ENCODE peak calls at places on chromosomes 13 and 19, in ten cellular contexts. M, R, N, K, Y, T, V, U, B and L are unnamed samples.

GRCh38 chr13:110689711-110690110 is 16.2 kb downstream of the CARS2 start:
- DNase-seq in R (no peak), B (no peak), V (no peak), U (no peak), M (no peak), K (no peak), T (no peak), Y (no peak), N (no peak), L (no peak)

GRCh38 chr19:518292-519231 is 11.3 kb downstream of the TPGS1 start:
- DNase-seq in R (no peak), B (peak), T (no peak), N (no peak), V (peak), M (no peak), U (no peak), Y (peak), K (peak), L (no peak)

GRCh38 chr13:109123971-109124370 is 494.6 kb downstream of the MYO16 start:
- DNase-seq in R (no peak), U (no peak), K (no peak), M (no peak), V (no peak), T (no peak), N (no peak), B (no peak), Y (no peak), L (no peak)

GRCh38 chr19:37969695-37970094 is 62.7 kb downstream of the SIPA1L3 start:
- DNase-seq in Y (no peak), T (no peak), U (no peak), V (no peak), N (no peak), R (no peak), M (no peak), B (no peak), K (no peak), L (no peak)

GRCh38 chr19:46391296-46392251 is 21.8 kb downstream of the CCDC8 start:
- DNase-seq in T (no peak), K (no peak), U (no peak), R (no peak), N (peak), Y (no peak), V (no peak), M (no peak), B (no peak), L (peak)

GRCh38 chr19:57712222-57712621 is 3.2 kb upstream of the ZNF154 start:
- DNase-seq in T (no peak), M (no peak), N (no peak), V (no peak), K (no peak), R (no peak), U (no peak), B (no peak), Y (no peak), L (no peak)

GRCh38 chr19:3137139-3137538 is 1.3 kb downstream of the GNA15 start:
- DNase-seq in Y (no peak), R (no peak), B (peak), T (no peak), N (no peak), M (no peak), V (no peak), K (no peak), U (no peak), L (peak)

GRCh38 chr13:113915012-113915763 is 51.3 kb upstream of the GAS6 start:
- DNase-seq in U (no peak), T (no peak), N (no peak), Y (no peak), K (no peak), B (no peak), R (peak), M (no peak), V (no peak), L (no peak)

GRCh38 chr13:106533101-106533939 is 2.1 kb downstream of the EFNB2 start:
- DNase-seq in R (peak), B (peak), T (peak), U (peak), K (peak), N (peak), M (no peak), V (peak), Y (peak), L (peak)

GRCh38 chr19:12933287-12934072 is at the start of gene FARSA:
- DNase-seq in V (peak), M (peak), B (peak), N (peak), T (peak), R (peak), K (peak), U (peak), Y (peak), L (peak)

GRCh38 chr19:50510121-50510670 is 795 bp downstream of the JOSD2 start:
- DNase-seq in B (peak), K (no peak), V (no peak), U (peak), M (no peak), Y (no peak), R (no peak), N (peak), T (no peak), L (peak)

GRCh38 chr19:7534531-7534980 is 961 bp upstream of the PNPLA6 start:
- DNase-seq in U (peak), M (no peak), K (peak), T (peak), N (peak), R (no peak), Y (peak), B (peak), V (peak), L (peak)

GRCh38 chr13:25034173-25034572 is 61.8 kb upstream of the PABPC3 start:
- DNase-seq in T (no peak), B (no peak), Y (no peak), M (no peak), N (no peak), V (no peak), R (no peak), U (no peak), K (no peak), L (no peak)

GRCh38 chr13:106302843-106303242 is 232.6 kb downstream of the EFNB2 start:
- DNase-seq in K (no peak), V (no peak), T (no peak), B (no peak), R (no peak), Y (no peak), U (no peak), N (no peak), M (no peak), L (no peak)

GRCh38 chr19:16160943-16161560 is 12.3 kb downstream of the CIB3 start:
- DNase-seq in V (no peak), R (no peak), U (no peak), T (no peak), N (no peak), Y (peak), M (peak), B (peak), K (no peak), L (no peak)

GRCh38 chr13:109809216-109809890 is 23.0 kb upstream of the IRS2 start:
- DNase-seq in M (no peak), K (no peak), V (no peak), N (no peak), B (no peak), R (no peak), T (no peak), Y (peak), U (no peak), L (no peak)

GRCh38 chr19:17419154-17419490 is 725 bp upstream of the MVB12A start:
- DNase-seq in K (no peak), V (no peak), B (no peak), T (no peak), Y (no peak), R (no peak), M (no peak), N (no peak), U (no peak), L (no peak)

GRCh38 chr13:40333238-40333637 is 333.2 kb downstream of the FOXO1 start:
- DNase-seq in M (no peak), V (no peak), R (no peak), T (no peak), Y (no peak), B (no peak), N (no peak), U (no peak), K (no peak), L (no peak)

GRCh38 chr19:40780582-40780981 is 2.5 kb downstream of the RAB4B start:
- DNase-seq in K (no peak), U (no peak), V (no peak), R (no peak), N (no peak), B (no peak), Y (no peak), M (no peak), T (no peak), L (no peak)

GRCh38 chr19:44746946-44747738 is 1.4 kb upstream of the BCL3 start:
- DNase-seq in Y (peak), M (peak), U (peak), K (peak), T (peak), N (peak), V (peak), R (peak), B (peak), L (peak)

GRCh38 chr13:104460553-104460952 is 1394.3 kb upstream of the SLC10A2 start:
- DNase-seq in Y (no peak), T (no peak), K (no peak), B (peak), R (no peak), U (no peak), M (no peak), N (no peak), V (no peak), L (no peak)

GRCh38 chr13:44373601-44374347 is at the start of gene SERP2:
- DNase-seq in U (peak), V (peak), B (no peak), N (peak), K (no peak), T (peak), Y (no peak), R (no peak), M (no peak), L (peak)

GRCh38 chr19:53969366-53969765 is 6.6 kb downstream of the CACNG8 start:
- DNase-seq in Y (no peak), K (no peak), T (no peak), B (no peak), U (no peak), V (no peak), M (no peak), N (no peak), R (no peak), L (no peak)

GRCh38 chr13:114132419-114133121 is at the start of gene RASA3:
- DNase-seq in B (peak), M (peak), K (peak), U (peak), V (peak), N (peak), T (peak), R (no peak), Y (peak), L (peak)

GRCh38 chr19:51263808-51264207 is 12.9 kb downstream of the SIGLECL1 start:
- DNase-seq in K (no peak), U (no peak), T (no peak), B (no peak), V (no peak), M (no peak), Y (no peak), N (no peak), R (no peak), L (no peak)

GRCh38 chr13:43307921-43308433 is 284.6 kb downstream of the DNAJC15 start:
- DNase-seq in T (no peak), B (peak), K (peak), U (peak), R (peak), Y (peak), V (peak), M (peak), N (peak), L (peak)

GRCh38 chr13:31781064-31781463 is 41.7 kb downstream of the RXFP2 start:
- DNase-seq in N (no peak), U (no peak), Y (peak), M (no peak), K (no peak), B (no peak), R (no peak), T (no peak), V (no peak), L (no peak)

GRCh38 chr19:22620401-22620800 is 13.7 kb upstream of the ZNF492 start:
- DNase-seq in N (no peak), B (no peak), U (no peak), Y (no peak), T (no peak), R (no peak), V (no peak), K (no peak), M (no peak), L (peak)

GRCh38 chr19:22622901-22623840 is 11.0 kb upstream of the ZNF492 start:
- DNase-seq in R (no peak), N (peak), K (no peak), V (peak), B (no peak), M (no peak), T (no peak), U (peak), Y (no peak), L (peak)

GRCh38 chr19:22620912-22621311 is 13.2 kb upstream of the ZNF492 start:
- DNase-seq in U (no peak), Y (no peak), T (no peak), N (no peak), K (no peak), M (no peak), V (no peak), B (no peak), R (no peak), L (no peak)

GRCh38 chr19:22623841-22624221 is 10.3 kb upstream of the ZNF492 start:
- DNase-seq in T (no peak), R (no peak), K (no peak), B (no peak), Y (no peak), V (no peak), M (no peak), U (no peak), N (peak), L (peak)

DNA sequence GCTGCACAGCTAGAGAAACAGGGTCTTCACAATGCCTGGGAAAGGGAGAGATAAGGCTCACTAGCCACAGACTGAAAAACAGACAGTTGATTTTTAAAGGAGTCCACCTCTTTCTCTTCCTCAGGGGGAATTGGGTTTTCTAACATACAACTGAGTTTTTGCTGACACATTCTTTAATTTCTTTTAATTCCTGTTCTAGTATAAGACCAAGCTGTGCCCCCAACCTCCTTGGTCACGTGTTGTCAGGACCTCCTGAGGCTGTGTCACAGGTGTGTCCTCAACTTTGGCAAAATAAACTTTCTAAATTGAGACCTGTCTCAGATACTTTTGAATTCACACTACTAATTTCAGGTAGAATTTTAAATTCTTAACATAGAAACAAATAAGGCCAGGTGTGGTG is 12.1 kb upstream of the ZNF492 start:
- DNase-seq in T (no peak), M (no peak), R (no peak), N (peak), U (no peak), B (no peak), K (no peak), V (no peak), Y (no peak), L (no peak)
- TF ChIP-seq CTCF in T (no peak), M (no peak), R (no peak), N (no peak), U (no peak), B (no peak), K (no peak), V (no peak), Y (no peak), L (no peak)

GRCh38 chr19:52391135-52391534 is 6.5 kb upstream of the ZNF528 start:
- DNase-seq in V (no peak), N (no peak), T (no peak), B (no peak), M (no peak), K (no peak), U (no peak), R (no peak), Y (no peak), L (no peak)
- TF ChIP-seq CTCF in V (no peak), N (no peak), T (no peak), B (no peak), M (no peak), K (no peak), U (no peak), R (no peak), Y (no peak), L (no peak)

DNA sequence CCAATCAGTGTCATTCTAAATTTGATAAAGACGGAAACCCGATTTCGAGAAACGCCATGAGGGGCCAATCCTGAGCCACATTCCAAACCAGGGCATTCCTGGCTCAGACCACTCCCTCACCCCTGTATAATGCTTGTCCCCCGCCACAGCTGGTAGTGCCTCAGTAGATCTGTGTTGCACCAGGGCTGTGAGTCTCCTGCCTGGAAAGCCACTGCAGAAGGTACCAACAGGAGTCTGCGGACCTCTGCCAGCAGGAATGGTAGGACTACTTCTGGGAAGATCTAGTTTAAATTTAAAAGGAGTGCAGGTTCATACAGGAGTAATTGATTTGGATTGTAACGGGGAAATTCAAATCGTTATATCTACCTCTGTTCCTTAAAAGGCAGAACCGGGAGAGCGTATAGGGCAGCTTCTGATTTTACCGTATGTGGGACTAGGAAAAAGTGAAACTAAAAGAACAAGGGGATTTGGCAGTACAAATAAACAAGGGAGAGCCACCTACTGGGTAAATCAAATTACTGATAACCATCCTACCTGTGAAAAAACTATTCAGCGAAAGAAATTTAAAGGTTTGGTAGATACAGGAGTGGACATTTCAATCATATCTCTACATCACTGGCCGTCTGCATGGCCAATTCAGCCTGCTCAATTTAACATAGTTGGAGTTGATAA is 20.8 kb upstream of the ZNF266 start:
- DNase-seq in U (no peak), M (no peak), B (no peak), K (no peak), T (no peak), R (no peak), N (no peak), Y (no peak), V (no peak), L (no peak)
- TF ChIP-seq CTCF in U (no peak), M (no peak), B (no peak), K (no peak), T (no peak), R (no peak), N (no peak), Y (no peak), V (no peak), L (no peak)

GRCh38 chr13:50969691-50970090 is 60.1 kb downstream of the RNASEH2B start:
- DNase-seq in R (no peak), B (peak), N (no peak), M (no peak), U (no peak), V (no peak), Y (no peak), T (no peak), K (peak), L (no peak)
- TF ChIP-seq CTCF in R (no peak), B (peak), N (peak), M (no peak), U (no peak), V (no peak), Y (no peak), T (no peak), K (peak), L (no peak)